ENCODE peak calls at places on chromosomes 11 and 22, in four cellular contexts. One of them, this sample, is unnamed. For H3K36me3, the result is how much of the 10 kb centered on the place peaks cover.

GRCh38 chr22:36232715-36233401 is 6.5 kb downstream of the APOL2 start:
- DNase-seq in body of pancreas: no peak
- DNase-seq in BJ: no peak
- DNase-seq in mammary epithelial cell: no peak
- DNase-seq in this sample: no peak

GRCh38 chr11:69640260-69640994 is 529 bp upstream of the CCND1 start:
- DNase-seq in body of pancreas: no peak
- DNase-seq in BJ: no peak
- DNase-seq in mammary epithelial cell: peak
- DNase-seq in this sample: no peak

GRCh38 chr11:84886344-84886743 is 740.8 kb downstream of the DLG2 start:
- DNase-seq in body of pancreas: no peak
- DNase-seq in BJ: peak
- DNase-seq in mammary epithelial cell: no peak
- DNase-seq in this sample: no peak

GRCh38 chr11:86447763-86448480 is 73.2 kb downstream of the CCDC81 start:
- DNase-seq in body of pancreas: no peak
- DNase-seq in BJ: no peak
- DNase-seq in mammary epithelial cell: no peak
- DNase-seq in this sample: no peak

GRCh38 chr11:75365711-75366181 is 14.3 kb upstream of the ARRB1 start:
- DNase-seq in body of pancreas: no peak
- DNase-seq in BJ: no peak
- DNase-seq in mammary epithelial cell: no peak
- DNase-seq in this sample: no peak

GRCh38 chr22:40651057-40651456 is 14.5 kb upstream of the MRTFA start:
- DNase-seq in body of pancreas: no peak
- DNase-seq in BJ: no peak
- DNase-seq in mammary epithelial cell: no peak
- DNase-seq in this sample: no peak

GRCh38 chr11:121418625-121419114 is 33.4 kb upstream of the SORL1 start:
- DNase-seq in body of pancreas: no peak
- DNase-seq in BJ: no peak
- DNase-seq in mammary epithelial cell: no peak
- DNase-seq in this sample: no peak

GRCh38 chr11:69744435-69744834 is 30.7 kb downstream of the FGF4 start:
- DNase-seq in body of pancreas: no peak
- DNase-seq in BJ: peak
- DNase-seq in mammary epithelial cell: no peak
- DNase-seq in this sample: no peak

GRCh38 chr22:48536691-48537591 is 1290.7 kb downstream of the BRD1 start:
- DNase-seq in body of pancreas: peak
- DNase-seq in BJ: no peak
- DNase-seq in mammary epithelial cell: no peak
- DNase-seq in this sample: peak

GRCh38 chr11:32056445-32056844 is 34.4 kb upstream of the RCN1 start:
- DNase-seq in body of pancreas: no peak
- DNase-seq in BJ: no peak
- DNase-seq in mammary epithelial cell: peak
- DNase-seq in this sample: no peak

GRCh38 chr11:76124905-76125566 is 81.3 kb downstream of the WNT11 start:
- DNase-seq in body of pancreas: no peak
- DNase-seq in BJ: no peak
- DNase-seq in mammary epithelial cell: no peak
- DNase-seq in this sample: no peak

GRCh38 chr11:88421530-88421929 is 84.0 kb upstream of the CTSC start:
- DNase-seq in body of pancreas: no peak
- DNase-seq in BJ: no peak
- DNase-seq in mammary epithelial cell: peak
- DNase-seq in this sample: no peak

GRCh38 chr11:86896486-86896885 is 58.7 kb downstream of the FZD4 start:
- DNase-seq in body of pancreas: no peak
- DNase-seq in BJ: peak
- DNase-seq in mammary epithelial cell: no peak
- DNase-seq in this sample: no peak

GRCh38 chr11:35950082-35950481 is 6.2 kb downstream of the LDLRAD3 start:
- DNase-seq in body of pancreas: no peak
- DNase-seq in BJ: no peak
- DNase-seq in mammary epithelial cell: no peak
- DNase-seq in this sample: no peak

GRCh38 chr11:111733655-111734088 is 32.5 kb downstream of the PPP2R1B start:
- DNase-seq in body of pancreas: peak
- DNase-seq in BJ: no peak
- DNase-seq in mammary epithelial cell: no peak
- DNase-seq in this sample: no peak

GRCh38 chr11:46345131-46345597 is 2.1 kb upstream of the DGKZ start:
- DNase-seq in body of pancreas: no peak
- DNase-seq in BJ: no peak
- DNase-seq in mammary epithelial cell: peak
- DNase-seq in this sample: no peak

GRCh38 chr11:83702795-83703194 is 416.6 kb upstream of the CCDC90B start:
- DNase-seq in body of pancreas: no peak
- DNase-seq in BJ: no peak
- DNase-seq in mammary epithelial cell: no peak
- DNase-seq in this sample: no peak

GRCh38 chr11:104534268-104534667 is 364.0 kb downstream of the CASP12 start:
- DNase-seq in body of pancreas: no peak
- DNase-seq in BJ: no peak
- DNase-seq in mammary epithelial cell: peak
- DNase-seq in this sample: no peak

GRCh38 chr11:123054301-123055065 is 7.5 kb downstream of the HSPA8 start:
- DNase-seq in body of pancreas: peak
- DNase-seq in BJ: no peak
- DNase-seq in mammary epithelial cell: peak
- DNase-seq in this sample: peak

GRCh38 chr11:65114538-65115171 is 2.8 kb downstream of the ZNHIT2 start:
- DNase-seq in body of pancreas: no peak
- DNase-seq in BJ: no peak
- DNase-seq in mammary epithelial cell: no peak
- DNase-seq in this sample: no peak

GRCh38 chr22:19970479-19971275 is 29.1 kb upstream of the TXNRD2 start:
- DNase-seq in body of pancreas: peak
- DNase-seq in BJ: no peak
- DNase-seq in mammary epithelial cell: no peak
- DNase-seq in this sample: peak

GRCh38 chr22:42630211-42630610 is 10.2 kb downstream of the ATP5MGL start:
- DNase-seq in body of pancreas: no peak
- DNase-seq in BJ: no peak
- DNase-seq in mammary epithelial cell: no peak
- DNase-seq in this sample: no peak

GRCh38 chr22:42633013-42633412 is 7.4 kb downstream of the ATP5MGL start:
- DNase-seq in body of pancreas: no peak
- DNase-seq in BJ: no peak
- DNase-seq in mammary epithelial cell: no peak
- DNase-seq in this sample: no peak

GRCh38 chr22:42632096-42632495 is 8.3 kb downstream of the ATP5MGL start:
- DNase-seq in body of pancreas: no peak
- DNase-seq in BJ: no peak
- DNase-seq in mammary epithelial cell: no peak
- DNase-seq in this sample: no peak

GRCh38 chr22:42627981-42628380 is 12.4 kb downstream of the ATP5MGL start:
- DNase-seq in body of pancreas: no peak
- DNase-seq in BJ: no peak
- DNase-seq in mammary epithelial cell: no peak
- DNase-seq in this sample: no peak

GRCh38 chr22:42630901-42631602 is 9.3 kb downstream of the ATP5MGL start:
- DNase-seq in body of pancreas: no peak
- DNase-seq in BJ: no peak
- DNase-seq in mammary epithelial cell: no peak
- DNase-seq in this sample: no peak
- H3K36me3 ChIP-seq in body of pancreas: under half
- H3K36me3 ChIP-seq in BJ: under half
- H3K36me3 ChIP-seq in mammary epithelial cell: under half
- H3K36me3 ChIP-seq in this sample: under half

GRCh38 chr11:34075178-34075820 is 23.8 kb downstream of the CAPRIN1 start:
- DNase-seq in body of pancreas: no peak
- DNase-seq in BJ: peak
- DNase-seq in mammary epithelial cell: peak
- DNase-seq in this sample: no peak

GRCh38 chr11:34074391-34074790 is 22.9 kb downstream of the CAPRIN1 start:
- DNase-seq in body of pancreas: no peak
- DNase-seq in BJ: no peak
- DNase-seq in mammary epithelial cell: no peak
- DNase-seq in this sample: no peak

GRCh38 chr11:34072831-34073230 is 21.3 kb downstream of the CAPRIN1 start:
- DNase-seq in body of pancreas: no peak
- DNase-seq in BJ: no peak
- DNase-seq in mammary epithelial cell: peak
- DNase-seq in this sample: no peak

GRCh38 chr11:34068098-34068497 is 16.6 kb downstream of the CAPRIN1 start:
- DNase-seq in body of pancreas: no peak
- DNase-seq in BJ: no peak
- DNase-seq in mammary epithelial cell: peak
- DNase-seq in this sample: no peak

GRCh38 chr11:34072041-34072440 is 20.5 kb downstream of the CAPRIN1 start:
- DNase-seq in body of pancreas: no peak
- DNase-seq in BJ: no peak
- DNase-seq in mammary epithelial cell: no peak
- DNase-seq in this sample: no peak
- H3K36me3 ChIP-seq in body of pancreas: under half
- H3K36me3 ChIP-seq in BJ: under half
- H3K36me3 ChIP-seq in mammary epithelial cell: under half
- H3K36me3 ChIP-seq in this sample: under half

GRCh38 chr11:34064291-34064690 is 12.8 kb downstream of the CAPRIN1 start:
- DNase-seq in body of pancreas: no peak
- DNase-seq in BJ: no peak
- DNase-seq in mammary epithelial cell: no peak
- DNase-seq in this sample: no peak
- H3K36me3 ChIP-seq in body of pancreas: under half
- H3K36me3 ChIP-seq in BJ: under half
- H3K36me3 ChIP-seq in mammary epithelial cell: under half
- H3K36me3 ChIP-seq in this sample: under half

GRCh38 chr22:38720350-38720749 is 14.6 kb downstream of the GTPBP1 start:
- DNase-seq in body of pancreas: no peak
- DNase-seq in BJ: no peak
- DNase-seq in mammary epithelial cell: no peak
- DNase-seq in this sample: no peak
- H3K36me3 ChIP-seq in body of pancreas: under half
- H3K36me3 ChIP-seq in BJ: under half
- H3K36me3 ChIP-seq in mammary epithelial cell: under half
- H3K36me3 ChIP-seq in this sample: under half

GRCh38 chr22:43320943-43321900 is 21.9 kb downstream of the SCUBE1 start:
- DNase-seq in body of pancreas: no peak
- DNase-seq in BJ: no peak
- DNase-seq in mammary epithelial cell: no peak
- DNase-seq in this sample: peak
- H3K36me3 ChIP-seq in body of pancreas: under half
- H3K36me3 ChIP-seq in BJ: under half
- H3K36me3 ChIP-seq in mammary epithelial cell: under half
- H3K36me3 ChIP-seq in this sample: under half

DNA sequence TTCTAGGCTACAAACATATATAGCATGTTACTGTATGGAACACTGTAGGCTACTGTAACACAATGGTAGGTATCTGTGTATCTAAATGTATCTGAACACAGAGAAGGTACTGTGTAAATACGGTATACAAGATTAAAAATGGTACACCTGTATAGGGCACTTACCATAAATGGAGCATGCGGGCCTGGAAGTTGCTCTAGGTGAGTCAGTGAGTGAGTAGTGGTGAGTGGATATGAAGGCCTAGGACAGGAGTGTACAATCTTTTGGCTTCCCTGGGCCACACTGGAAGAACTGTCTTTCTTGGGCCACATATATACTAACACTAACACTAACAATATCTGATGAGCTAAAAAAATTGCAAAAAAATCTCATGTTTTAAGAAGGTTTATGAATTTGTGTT is 21.4 kb downstream of the RNF141 start:
- DNase-seq in body of pancreas: no peak
- DNase-seq in BJ: no peak
- DNase-seq in mammary epithelial cell: no peak
- DNase-seq in this sample: no peak
- H3K36me3 ChIP-seq in body of pancreas: under half
- H3K36me3 ChIP-seq in BJ: under half
- H3K36me3 ChIP-seq in mammary epithelial cell: under half
- H3K36me3 ChIP-seq in this sample: under half

GRCh38 chr11:587546-587945 is 11.3 kb downstream of the PHRF1 start:
- DNase-seq in body of pancreas: no peak
- DNase-seq in BJ: no peak
- DNase-seq in mammary epithelial cell: no peak
- DNase-seq in this sample: no peak

GRCh38 chr11:584287-584686 is 8.0 kb downstream of the PHRF1 start:
- DNase-seq in body of pancreas: no peak
- DNase-seq in BJ: no peak
- DNase-seq in mammary epithelial cell: no peak
- DNase-seq in this sample: no peak

GRCh38 chr11:589798-590197 is 13.5 kb downstream of the PHRF1 start:
- DNase-seq in body of pancreas: no peak
- DNase-seq in BJ: no peak
- DNase-seq in mammary epithelial cell: no peak
- DNase-seq in this sample: no peak

GRCh38 chr11:587978-588380 is 11.7 kb downstream of the PHRF1 start:
- DNase-seq in body of pancreas: no peak
- DNase-seq in BJ: no peak
- DNase-seq in mammary epithelial cell: no peak
- DNase-seq in this sample: no peak

DNA sequence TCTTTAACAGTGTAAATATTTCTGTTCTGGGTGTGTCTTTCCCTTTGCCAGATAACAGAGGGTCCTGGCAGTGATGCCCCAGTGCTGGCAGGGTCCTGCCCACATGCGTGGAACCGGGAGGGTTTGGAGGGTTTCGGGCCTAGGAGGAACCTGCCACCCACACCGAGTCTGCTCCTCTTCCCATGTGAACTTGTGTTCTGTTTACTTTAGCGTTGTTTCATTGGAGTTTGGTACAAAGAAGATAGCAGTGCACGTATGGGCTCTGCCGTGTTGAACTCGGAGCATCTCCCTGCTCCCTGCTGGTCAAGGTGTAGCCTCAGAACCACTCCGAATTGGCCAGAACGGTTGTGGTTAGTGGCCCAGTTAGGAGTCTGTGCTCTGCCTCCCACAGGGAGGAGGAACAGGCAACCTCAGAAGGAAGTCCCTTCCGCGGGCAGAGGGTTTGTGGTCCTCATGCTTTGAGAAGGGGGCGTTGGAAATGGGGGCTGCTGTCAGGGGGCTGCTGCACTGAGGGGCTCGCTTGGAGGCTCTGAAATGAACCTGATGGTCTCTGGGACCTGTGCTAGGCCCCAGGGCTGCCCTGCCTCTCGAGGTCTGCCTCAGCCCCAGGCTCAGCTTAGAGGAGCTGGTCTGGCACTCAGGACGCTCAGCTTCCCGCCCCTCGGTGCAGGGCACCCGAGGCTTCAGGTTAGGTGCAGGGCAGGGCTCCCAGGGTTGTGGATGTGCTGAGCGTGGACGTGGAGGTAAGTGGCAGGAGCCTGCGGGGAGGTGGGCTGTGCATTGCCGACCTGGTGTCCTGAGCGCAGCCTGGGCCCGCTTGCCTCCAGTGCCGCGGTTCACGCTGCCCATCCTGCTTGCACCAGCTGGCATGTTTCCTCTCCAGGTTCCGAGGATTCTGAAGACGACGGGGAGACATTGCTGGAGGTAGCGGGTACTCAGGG is 10.4 kb downstream of the PHRF1 start:
- DNase-seq in body of pancreas: no peak
- DNase-seq in BJ: no peak
- DNase-seq in mammary epithelial cell: no peak
- DNase-seq in this sample: no peak
- H3K36me3 ChIP-seq in body of pancreas: under half
- H3K36me3 ChIP-seq in BJ: under half
- H3K36me3 ChIP-seq in mammary epithelial cell: under half
- H3K36me3 ChIP-seq in this sample: under half

This sample was measured in testis.